ENCODE peak calls at places on chromosomes 12 and 14, in seven cellular contexts. One of them, this sample, is unnamed.

GRCh38 chr12:130685250-130685649 is 30.8 kb downstream of the RIMBP2 start:
- DNase-seq in aorta: no peak
- DNase-seq in AG04450: no peak
- DNase-seq in cardiac fibroblast: no peak
- DNase-seq in prostate gland: peak; percentile 58
- DNase-seq in AG10803: no peak
- DNase-seq in stomach: no peak
- DNase-seq in this sample: no peak

GRCh38 chr12:55996201-55996714 is 818 bp upstream of the SUOX start:
- DNase-seq in prostate gland: peak; percentile 42
- DNase-seq in cardiac fibroblast: peak; percentile 77
- DNase-seq in stomach: peak; percentile 67
- DNase-seq in aorta: no peak
- DNase-seq in AG04450: no peak
- DNase-seq in AG10803: peak; percentile 57
- DNase-seq in this sample: no peak

GRCh38 chr14:73888460-73888725 is 1.7 kb downstream of the ZNF410 start:
- DNase-seq in cardiac fibroblast: peak; percentile 35
- DNase-seq in AG04450: no peak
- DNase-seq in aorta: no peak
- DNase-seq in stomach: no peak
- DNase-seq in AG10803: peak; percentile 49
- DNase-seq in prostate gland: no peak
- DNase-seq in this sample: no peak

GRCh38 chr14:67191768-67192290 is 2.6 kb downstream of the GARIN2 start:
- DNase-seq in prostate gland: no peak
- DNase-seq in aorta: no peak
- DNase-seq in AG10803: no peak
- DNase-seq in stomach: no peak
- DNase-seq in AG04450: no peak
- DNase-seq in cardiac fibroblast: no peak
- DNase-seq in this sample: no peak

GRCh38 chr14:103613517-103613916 is 15.5 kb upstream of the KLC1 start:
- DNase-seq in AG04450: no peak
- DNase-seq in AG10803: no peak
- DNase-seq in stomach: no peak
- DNase-seq in aorta: no peak
- DNase-seq in prostate gland: no peak
- DNase-seq in cardiac fibroblast: no peak
- DNase-seq in this sample: no peak

GRCh38 chr14:95043314-95043713 is 114.0 kb downstream of the DICER1 start:
- DNase-seq in stomach: peak; percentile 14
- DNase-seq in aorta: no peak
- DNase-seq in AG10803: no peak
- DNase-seq in AG04450: no peak
- DNase-seq in prostate gland: no peak
- DNase-seq in cardiac fibroblast: no peak
- DNase-seq in this sample: no peak

GRCh38 chr14:33475623-33476022 is 475.3 kb downstream of the EGLN3 start:
- DNase-seq in AG04450: no peak
- DNase-seq in prostate gland: no peak
- DNase-seq in stomach: peak; percentile 47
- DNase-seq in cardiac fibroblast: peak; percentile 78
- DNase-seq in AG10803: peak; percentile 8
- DNase-seq in aorta: no peak
- DNase-seq in this sample: peak; percentile 26

GRCh38 chr12:95553202-95553943 is 2.1 kb upstream of the USP44 start:
- DNase-seq in stomach: no peak
- DNase-seq in AG04450: no peak
- DNase-seq in cardiac fibroblast: no peak
- DNase-seq in aorta: no peak
- DNase-seq in AG10803: no peak
- DNase-seq in prostate gland: no peak
- DNase-seq in this sample: no peak

GRCh38 chr14:95649230-95649629 is 37.0 kb upstream of the TCL1B start:
- DNase-seq in AG04450: no peak
- DNase-seq in prostate gland: peak; percentile 10
- DNase-seq in AG10803: no peak
- DNase-seq in stomach: peak; percentile 26
- DNase-seq in aorta: no peak
- DNase-seq in cardiac fibroblast: no peak
- DNase-seq in this sample: no peak

GRCh38 chr12:109389146-109389545 is 41.4 kb downstream of the MYO1H start:
- DNase-seq in aorta: no peak
- DNase-seq in AG04450: no peak
- DNase-seq in prostate gland: no peak
- DNase-seq in AG10803: no peak
- DNase-seq in cardiac fibroblast: no peak
- DNase-seq in stomach: no peak
- DNase-seq in this sample: no peak

GRCh38 chr12:56040151-56040550 is 1.6 kb upstream of the RPS26 start:
- DNase-seq in aorta: no peak
- DNase-seq in cardiac fibroblast: no peak
- DNase-seq in AG10803: no peak
- DNase-seq in AG04450: no peak
- DNase-seq in prostate gland: no peak
- DNase-seq in stomach: no peak
- DNase-seq in this sample: no peak

GRCh38 chr14:61564623-61565091 is 130.7 kb upstream of the HIF1A start:
- DNase-seq in cardiac fibroblast: peak; percentile 94
- DNase-seq in AG04450: peak; percentile 85
- DNase-seq in aorta: no peak
- DNase-seq in AG10803: peak; percentile 96
- DNase-seq in stomach: no peak
- DNase-seq in prostate gland: no peak
- DNase-seq in this sample: peak; percentile 98

GRCh38 chr14:68879321-68879781 is 86.5 kb upstream of the ZFP36L1 start:
- DNase-seq in cardiac fibroblast: no peak
- DNase-seq in aorta: no peak
- DNase-seq in AG10803: no peak
- DNase-seq in AG04450: no peak
- DNase-seq in prostate gland: no peak
- DNase-seq in stomach: no peak
- DNase-seq in this sample: no peak

GRCh38 chr12:75482636-75483035 is 2.1 kb downstream of the GLIPR1 start:
- DNase-seq in AG04450: no peak
- DNase-seq in prostate gland: no peak
- DNase-seq in AG10803: no peak
- DNase-seq in stomach: no peak
- DNase-seq in cardiac fibroblast: no peak
- DNase-seq in aorta: no peak
- DNase-seq in this sample: no peak

GRCh38 chr12:90922068-90922743 is 32.8 kb downstream of the CCER1 start:
- DNase-seq in aorta: no peak
- DNase-seq in AG04450: no peak
- DNase-seq in prostate gland: no peak
- DNase-seq in stomach: no peak
- DNase-seq in cardiac fibroblast: peak; percentile 51
- DNase-seq in AG10803: peak; percentile 46
- DNase-seq in this sample: no peak

GRCh38 chr14:23617539-23617938 is 18.6 kb upstream of the DHRS2 start:
- DNase-seq in stomach: no peak
- DNase-seq in prostate gland: no peak
- DNase-seq in AG10803: no peak
- DNase-seq in aorta: no peak
- DNase-seq in AG04450: no peak
- DNase-seq in cardiac fibroblast: no peak
- DNase-seq in this sample: no peak

GRCh38 chr14:56145965-56146364 is 27.8 kb downstream of the PELI2 start:
- DNase-seq in prostate gland: no peak
- DNase-seq in AG10803: peak; percentile 61
- DNase-seq in stomach: no peak
- DNase-seq in aorta: no peak
- DNase-seq in AG04450: peak; percentile 26
- DNase-seq in cardiac fibroblast: peak; percentile 69
- DNase-seq in this sample: peak; percentile 56

GRCh38 chr14:95340201-95340697 is 20.5 kb upstream of the CLMN start:
- DNase-seq in aorta: no peak
- DNase-seq in AG10803: no peak
- DNase-seq in stomach: peak; percentile 93
- DNase-seq in cardiac fibroblast: no peak
- DNase-seq in prostate gland: peak; percentile 96
- DNase-seq in AG04450: no peak
- DNase-seq in this sample: no peak

GRCh38 chr12:8145754-8146415 is 10.9 kb upstream of the ZNF705A start:
- DNase-seq in AG04450: peak; percentile 37
- DNase-seq in stomach: no peak
- DNase-seq in cardiac fibroblast: peak; percentile 93
- DNase-seq in prostate gland: no peak
- DNase-seq in AG10803: peak; percentile 98
- DNase-seq in aorta: peak; percentile 89
- DNase-seq in this sample: peak; percentile 72

GRCh38 chr12:8146416-8146771 is 10.4 kb upstream of the ZNF705A start:
- DNase-seq in AG04450: no peak
- DNase-seq in AG10803: no peak
- DNase-seq in stomach: no peak
- DNase-seq in prostate gland: no peak
- DNase-seq in cardiac fibroblast: no peak
- DNase-seq in aorta: no peak
- DNase-seq in this sample: no peak
- H3K4me3 ChIP-seq in AG04450: peak overlapping the region; percentile 21
- H3K4me3 ChIP-seq in AG10803: peak overlapping the region; percentile 49
- H3K4me3 ChIP-seq in stomach: no peak overlapping the region
- H3K4me3 ChIP-seq in prostate gland: no peak overlapping the region
- H3K4me3 ChIP-seq in cardiac fibroblast: peak overlapping the region; percentile 21
- H3K4me3 ChIP-seq in aorta: no peak overlapping the region
- H3K4me3 ChIP-seq in this sample: peak overlapping the region; percentile 5

DNA sequence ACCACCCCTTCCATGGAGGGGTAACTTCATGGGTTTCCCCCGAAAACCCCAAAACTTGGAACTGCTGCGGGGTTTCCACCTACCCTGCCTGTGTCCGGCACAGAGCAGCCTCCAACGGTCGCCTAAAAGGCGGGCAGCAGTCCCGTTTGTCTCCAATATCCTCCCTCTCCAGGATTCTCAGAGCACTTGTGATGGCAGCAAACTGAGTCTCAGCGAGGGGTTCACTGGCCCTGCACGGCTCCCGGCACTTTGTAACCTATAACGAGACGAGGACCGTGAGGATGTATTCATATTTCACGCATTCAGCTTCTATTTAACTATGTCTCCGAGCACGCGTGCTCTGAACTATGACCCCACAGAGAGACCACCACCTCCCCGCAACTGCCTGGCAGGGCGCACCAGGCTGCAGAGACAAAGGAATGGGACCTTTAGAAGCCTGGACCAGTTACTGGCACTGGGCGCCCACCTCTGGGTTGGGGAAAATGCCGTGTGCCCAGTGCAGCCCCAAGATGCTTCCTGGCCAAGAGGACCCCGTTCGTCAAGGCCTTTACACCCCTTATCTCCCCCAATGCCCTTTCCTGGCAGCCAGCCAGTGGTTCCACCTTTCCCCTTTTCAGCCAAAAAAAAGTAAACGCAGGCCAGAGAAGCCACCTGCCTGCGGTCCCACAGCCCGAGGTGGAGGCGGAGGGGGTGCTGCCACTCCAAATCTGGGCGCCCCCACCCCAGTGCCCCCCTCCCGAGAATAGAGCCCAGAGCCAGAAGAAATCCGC is 173.1 kb upstream of the RTL1 start:
- DNase-seq in aorta: no peak
- DNase-seq in AG10803: no peak
- DNase-seq in stomach: peak; percentile 23
- DNase-seq in cardiac fibroblast: no peak
- DNase-seq in AG04450: no peak
- DNase-seq in prostate gland: no peak
- DNase-seq in this sample: no peak
- H3K4me3 ChIP-seq in aorta: no peak overlapping the region
- H3K4me3 ChIP-seq in AG10803: no peak overlapping the region
- H3K4me3 ChIP-seq in stomach: no peak overlapping the region
- H3K4me3 ChIP-seq in cardiac fibroblast: no peak overlapping the region
- H3K4me3 ChIP-seq in AG04450: no peak overlapping the region
- H3K4me3 ChIP-seq in prostate gland: no peak overlapping the region
- H3K4me3 ChIP-seq in this sample: peak overlapping the region; percentile 27

DNA sequence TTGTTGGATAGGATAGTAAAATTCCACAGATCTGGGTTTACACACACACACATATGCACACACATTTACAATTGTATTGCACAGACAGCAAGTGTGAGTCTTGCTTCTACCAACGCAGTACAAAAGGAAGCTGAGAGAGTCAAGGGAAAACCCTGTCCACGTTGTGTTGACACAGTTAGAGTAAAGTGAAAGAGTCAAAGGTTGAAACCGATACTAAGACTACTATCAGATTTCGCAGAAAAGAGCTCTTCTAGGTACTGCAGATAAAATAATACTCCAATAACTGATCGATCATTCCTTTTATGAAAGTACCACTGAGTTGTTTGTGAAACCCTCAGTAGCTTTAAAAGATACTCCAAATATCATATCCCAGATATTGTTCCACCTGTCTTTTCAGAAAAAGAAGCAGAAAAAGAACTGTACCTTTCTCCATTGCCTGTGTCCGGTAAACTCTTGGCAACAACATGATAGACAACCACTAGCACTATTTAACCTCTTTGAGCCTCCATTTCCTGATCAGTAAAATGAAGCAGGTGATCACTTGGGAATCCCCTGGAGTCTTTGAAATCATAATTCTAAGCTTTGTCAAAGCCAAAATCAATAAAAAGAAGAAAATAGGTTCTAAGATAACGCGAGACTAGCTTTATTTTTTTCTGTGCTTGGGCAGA is 224.6 kb upstream of the FOXN3 start:
- DNase-seq in cardiac fibroblast: no peak
- DNase-seq in prostate gland: no peak
- DNase-seq in stomach: no peak
- DNase-seq in AG10803: no peak
- DNase-seq in aorta: no peak
- DNase-seq in AG04450: no peak
- DNase-seq in this sample: no peak
- H3K4me3 ChIP-seq in cardiac fibroblast: no peak overlapping the region
- H3K4me3 ChIP-seq in prostate gland: no peak overlapping the region
- H3K4me3 ChIP-seq in stomach: no peak overlapping the region
- H3K4me3 ChIP-seq in AG10803: no peak overlapping the region
- H3K4me3 ChIP-seq in aorta: no peak overlapping the region
- H3K4me3 ChIP-seq in AG04450: no peak overlapping the region
- H3K4me3 ChIP-seq in this sample: no peak overlapping the region

DNA sequence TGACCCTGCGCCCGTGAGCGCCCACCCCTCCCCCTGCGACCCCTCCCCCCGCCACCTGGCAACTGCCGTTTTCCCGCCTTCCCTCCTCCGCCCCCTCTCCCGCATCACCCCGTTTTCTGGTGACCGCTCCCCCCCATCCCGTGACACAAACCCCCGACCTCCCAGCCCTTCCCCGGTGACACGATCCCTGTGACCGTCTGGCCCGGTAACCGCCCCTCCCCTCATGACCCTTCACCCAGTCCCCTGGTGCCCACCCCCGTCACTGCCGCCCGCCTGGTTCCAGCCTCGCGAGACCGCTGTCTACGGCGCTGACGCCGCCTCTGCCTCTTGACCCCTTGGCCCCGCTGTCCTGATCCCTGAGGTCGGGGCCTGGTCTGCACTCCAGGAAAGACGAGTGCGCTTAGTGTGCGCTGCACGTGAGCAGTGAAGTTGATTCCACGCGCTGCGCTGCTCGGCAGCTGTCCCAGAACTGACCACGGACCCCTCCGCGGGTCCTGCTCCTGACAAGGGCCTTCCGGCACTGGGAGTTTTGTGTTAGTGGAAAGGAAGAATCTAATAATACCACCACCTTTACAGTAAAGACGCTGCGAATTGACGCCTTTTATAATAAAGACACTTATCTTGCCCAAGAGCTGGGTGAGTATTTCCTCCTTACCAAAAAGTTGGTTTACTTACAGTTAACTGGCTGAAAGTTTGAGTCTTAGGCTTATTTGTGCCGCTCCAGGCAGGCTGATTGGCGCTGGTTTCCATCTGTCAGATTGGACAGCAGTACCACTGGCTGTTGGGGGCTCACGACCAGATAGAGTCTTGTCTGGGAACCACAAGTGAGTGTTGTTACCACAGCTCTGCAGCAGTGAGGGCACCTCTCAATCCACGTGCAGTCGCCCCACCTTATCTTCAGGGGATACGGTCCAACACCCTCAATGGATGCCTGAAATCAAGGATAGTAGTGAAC is 59.2 kb downstream of the DDX51 start:
- DNase-seq in AG10803: peak; percentile 59
- DNase-seq in stomach: peak; percentile 63
- DNase-seq in AG04450: no peak
- DNase-seq in prostate gland: no peak
- DNase-seq in cardiac fibroblast: peak; percentile 67
- DNase-seq in aorta: peak; percentile 78
- DNase-seq in this sample: peak; percentile 6
- H3K4me3 ChIP-seq in AG10803: peak overlapping the region; percentile 80
- H3K4me3 ChIP-seq in stomach: peak overlapping the region; percentile 97
- H3K4me3 ChIP-seq in AG04450: peak overlapping the region; percentile 80
- H3K4me3 ChIP-seq in prostate gland: peak overlapping the region; percentile 86
- H3K4me3 ChIP-seq in cardiac fibroblast: peak overlapping the region; percentile 82
- H3K4me3 ChIP-seq in aorta: peak overlapping the region; percentile 90
- H3K4me3 ChIP-seq in this sample: peak overlapping the region; percentile 73

This sample was measured in skeletal muscle cell.